ENCODE peak calls at places on chromosomes 4 and X, in seven cellular contexts. A is SJSA1; T is naive thymus-derived CD8-positive, alpha-beta T cell; P is HL-60; I is PC-3; Q is upper lobe of right lung; K is cerebellum. M is an unnamed sample.

GRCh38 chrX:125203737-125204578 is 115.7 kb upstream of the TEX13C start:
- DNase-seq in P (peak), I (peak), A (no peak), K (peak), Q (peak), T (no peak), M (peak)

GRCh38 chrX:23699636-23700194 is 32.4 kb downstream of the PRDX4 start:
- DNase-seq in K (no peak), P (peak), T (peak), I (no peak), A (no peak), Q (no peak), M (no peak)

GRCh38 chr4:36285784-36286480 is 4.5 kb downstream of the DTHD1 start:
- DNase-seq in I (peak), K (no peak), Q (no peak), A (no peak), P (peak), T (peak), M (no peak)

GRCh38 chr4:25769251-25769650 is 93.5 kb downstream of the SEL1L3 start:
- DNase-seq in I (no peak), K (peak), P (no peak), T (no peak), Q (no peak), A (no peak), M (no peak)

GRCh38 chrX:30065226-30065625 is 150.1 kb upstream of the MAGEB2 start:
- DNase-seq in P (no peak), T (no peak), Q (no peak), I (peak), K (no peak), A (no peak), M (no peak)

GRCh38 chr4:146381263-146381872 is 140.4 kb downstream of the SLC10A7 start:
- DNase-seq in I (no peak), K (no peak), A (no peak), Q (no peak), P (peak), T (no peak), M (no peak)

GRCh38 chrX:24498975-24499374 is 33.9 kb downstream of the PDK3 start:
- DNase-seq in I (peak), T (no peak), P (no peak), Q (no peak), A (no peak), K (peak), M (no peak)

GRCh38 chr4:69831646-69832325 is 28.2 kb downstream of the SULT1E1 start:
- DNase-seq in I (no peak), A (no peak), T (no peak), K (no peak), Q (no peak), P (peak), M (no peak)

GRCh38 chrX:41475611-41476241 is 28.6 kb downstream of the NYX start:
- DNase-seq in P (no peak), I (no peak), Q (no peak), A (no peak), K (no peak), T (no peak), M (no peak)

GRCh38 chr4:4269856-4270255 is 20.1 kb downstream of the LYAR start:
- DNase-seq in A (no peak), T (peak), K (no peak), I (peak), Q (no peak), P (no peak), M (no peak)

GRCh38 chr4:19944251-19944650 is 307.5 kb upstream of the SLIT2 start:
- DNase-seq in P (no peak), A (peak), K (peak), I (peak), Q (no peak), T (no peak), M (no peak)

GRCh38 chrX:139286342-139286741 is 244.2 kb upstream of the F9 start:
- DNase-seq in P (no peak), A (no peak), Q (no peak), K (no peak), T (no peak), I (no peak), M (no peak)

GRCh38 chrX:23726196-23726595 is 16.9 kb downstream of the ACOT9 start:
- DNase-seq in T (peak), P (peak), A (no peak), K (no peak), Q (no peak), I (no peak), M (no peak)

GRCh38 chr4:170990989-170991589 is 822.1 kb upstream of the GALNTL6 start:
- DNase-seq in T (no peak), Q (no peak), P (peak), K (no peak), I (peak), A (no peak), M (peak)

GRCh38 chr4:137960371-137961050 is 281.6 kb downstream of the SLC7A11 start:
- DNase-seq in A (no peak), I (peak), Q (no peak), K (no peak), T (no peak), P (no peak), M (no peak)

GRCh38 chr4:25031077-25031606 is 396 bp upstream of the LGI2 start:
- DNase-seq in T (no peak), Q (no peak), A (no peak), I (no peak), K (no peak), P (no peak), M (peak)

GRCh38 chr4:151676301-151676700 is 84.5 kb downstream of the GATB start:
- DNase-seq in K (no peak), Q (no peak), I (peak), T (no peak), A (no peak), P (no peak), M (no peak)

GRCh38 chr4:26325191-26325590 is 4.4 kb downstream of the RBPJ start:
- DNase-seq in A (no peak), K (no peak), P (peak), I (peak), T (no peak), Q (no peak), M (no peak)

GRCh38 chrX:131985526-131986049 is 37.5 kb upstream of the STK26 start:
- DNase-seq in A (no peak), Q (no peak), P (peak), K (no peak), I (no peak), T (no peak), M (peak)

GRCh38 chr4:81844717-81845116 is 373.0 kb upstream of the RASGEF1B start:
- DNase-seq in T (peak), I (peak), K (peak), A (peak), Q (no peak), P (peak), M (peak)

GRCh38 chr4:79598801-79599200 is 190.8 kb upstream of the GK2 start:
- DNase-seq in K (peak), T (no peak), I (no peak), P (no peak), Q (no peak), A (no peak), M (no peak)

GRCh38 chr4:102344520-102344954 is 745 bp downstream of the SLC39A8 start:
- DNase-seq in T (peak), K (no peak), P (peak), I (peak), Q (peak), A (peak), M (peak)

GRCh38 chr4:18366762-18367358 is 345.3 kb upstream of the LCORL start:
- DNase-seq in A (no peak), P (peak), Q (no peak), T (no peak), K (no peak), I (peak), M (no peak)

GRCh38 chr4:104294811-104295210 is 199.9 kb downstream of the CXXC4 start:
- DNase-seq in Q (no peak), K (no peak), A (no peak), P (no peak), T (no peak), I (no peak), M (no peak)

GRCh38 chr4:121597346-121597934 is 99.3 kb downstream of the ANXA5 start:
- DNase-seq in I (peak), P (no peak), T (no peak), A (no peak), Q (no peak), K (no peak), M (no peak)

GRCh38 chr4:15765910-15766703 is 12.0 kb upstream of the CD38 start:
- DNase-seq in I (no peak), T (no peak), K (no peak), P (peak), Q (no peak), A (no peak), M (no peak)

GRCh38 chr4:103645991-103646390 is 73.8 kb downstream of the TACR3 start:
- DNase-seq in P (no peak), K (no peak), Q (no peak), I (no peak), T (no peak), A (no peak), M (no peak)

GRCh38 chr4:107561481-107561880 is 158.6 kb downstream of the PAPSS1 start:
- DNase-seq in A (no peak), Q (no peak), K (no peak), I (no peak), P (no peak), T (no peak), M (no peak)

GRCh38 chr4:150723727-150724411 is 141.9 kb downstream of the MAB21L2 start:
- DNase-seq in P (no peak), T (no peak), Q (no peak), A (no peak), I (no peak), K (no peak), M (no peak)

GRCh38 chrX:9339603-9340569 is 125.0 kb upstream of the TBL1X start:
- DNase-seq in K (peak), T (no peak), I (no peak), P (no peak), A (no peak), Q (no peak), M (no peak)

GRCh38 chr4:144782345-144782744 is 136.4 kb downstream of the HHIP start:
- DNase-seq in I (peak), A (peak), K (no peak), Q (no peak), T (no peak), P (no peak), M (no peak)

GRCh38 chrX:148035371-148035770 is 54.2 kb downstream of the FMR1NB start:
- DNase-seq in I (no peak), A (no peak), Q (no peak), P (no peak), T (no peak), K (no peak), M (no peak)

M was measured in nephron progenitor cell.